ENCODE peak calls at places on chromosomes 4 and X, in ten cellular contexts. T, H, Q, I, S, O, V, L, A and C are unnamed samples.

GRCh38 chr4:77187231-77187630 is 30.2 kb downstream of the CCNG2 start:
- DNase-seq in V (no peak), Q (no peak), H (no peak), O (no peak), A (no peak), T (no peak), L (no peak), I (no peak), S (peak; percentile 20), C (no peak)

GRCh38 chrX:154478728-154479622 is at the start of gene LAGE3:
- DNase-seq in Q (peak; percentile 92), T (peak; percentile 67), A (peak; percentile 95), I (peak; percentile 90), V (peak; percentile 92), L (peak; percentile 91), S (peak; percentile 33), O (peak; percentile 96), H (peak; percentile 94), C (peak; percentile 84)

GRCh38 chr4:10226756-10227155 is 110.2 kb upstream of the WDR1 start:
- DNase-seq in S (no peak), O (no peak), L (no peak), V (no peak), Q (peak; percentile 52), H (no peak), A (peak; percentile 80), T (peak; percentile 15), I (no peak), C (no peak)

GRCh38 chr4:4480685-4481393 is 61.0 kb downstream of the STX18 start:
- DNase-seq in L (peak; percentile 34), T (no peak), S (peak; percentile 2), V (no peak), H (no peak), Q (peak; percentile 38), I (no peak), A (peak; percentile 75), O (no peak), C (peak; percentile 77)

GRCh38 chr4:184147858-184148799 is 69.5 kb downstream of the ENPP6 start:
- DNase-seq in Q (no peak), H (no peak), S (no peak), L (no peak), V (no peak), T (no peak), O (no peak), A (no peak), I (no peak), C (no peak)

GRCh38 chrX:3806630-3807029 is 93.2 kb upstream of the PRKX start:
- DNase-seq in V (no peak), I (no peak), H (no peak), Q (no peak), T (no peak), L (no peak), A (no peak), S (no peak), O (no peak), C (no peak)

GRCh38 chrX:133670394-133670793 is 255.1 kb upstream of the GPC4 start:
- DNase-seq in O (no peak), V (no peak), I (peak; percentile 41), T (no peak), H (peak; percentile 4), A (peak; percentile 43), Q (peak; percentile 64), S (peak; percentile 45), L (peak; percentile 31), C (peak; percentile 64)

GRCh38 chr4:88672987-88673386 is 24.6 kb downstream of the NAP1L5 start:
- DNase-seq in L (peak; percentile 37), Q (peak; percentile 65), O (peak; percentile 29), S (no peak), H (peak; percentile 20), V (no peak), I (no peak), A (peak; percentile 25), T (no peak), C (peak; percentile 67)

GRCh38 chrX:145464650-145465049 is 217.3 kb downstream of the SPANXN1 start:
- DNase-seq in V (no peak), L (no peak), T (no peak), A (no peak), O (no peak), H (no peak), Q (no peak), I (no peak), S (no peak), C (no peak)

GRCh38 chr4:3524349-3524748 is 7.9 kb downstream of the LRPAP1 start:
- DNase-seq in Q (no peak), T (no peak), V (no peak), H (no peak), A (no peak), L (no peak), S (no peak), I (no peak), O (no peak), C (no peak)

GRCh38 chrX:15515931-15516330 is 15.3 kb downstream of the BMX start:
- DNase-seq in Q (peak; percentile 84), S (peak; percentile 43), H (no peak), V (no peak), O (no peak), I (no peak), T (no peak), L (no peak), A (no peak), C (no peak)

GRCh38 chr4:101218346-101218745 is 129.0 kb downstream of the PPP3CA start:
- DNase-seq in O (no peak), A (no peak), V (no peak), I (no peak), S (no peak), L (no peak), Q (peak; percentile 21), H (no peak), T (no peak), C (no peak)

GRCh38 chrX:102697506-102697905 is 14.7 kb upstream of the GPRASP2 start:
- DNase-seq in Q (peak; percentile 72), V (no peak), I (no peak), O (no peak), T (no peak), H (no peak), S (peak; percentile 69), A (no peak), L (no peak), C (peak; percentile 8)

GRCh38 chr4:177107288-177107901 is 202.3 kb upstream of the NEIL3 start:
- DNase-seq in I (no peak), H (no peak), V (no peak), Q (peak; percentile 20), O (no peak), A (peak; percentile 26), S (no peak), T (no peak), L (no peak), C (peak; percentile 64)

GRCh38 chr4:165164257-165164656 is 43.1 kb upstream of the KLHL2 start:
- DNase-seq in S (no peak), H (no peak), I (no peak), A (no peak), Q (no peak), V (no peak), O (no peak), T (no peak), L (no peak), C (no peak)

GRCh38 chrX:37876716-37877115 is 29.3 kb upstream of the DYNLT3 start:
- DNase-seq in A (no peak), S (no peak), Q (no peak), T (no peak), O (no peak), I (no peak), V (no peak), H (no peak), L (no peak), C (no peak)